ENCODE peak calls at places on chromosome 14, in nine cellular contexts. One of them, this sample, is unnamed.

GRCh38 chr14:45199246-45199645 is 53.8 kb downstream of the MIS18BP1 start:
- DNase-seq in A549: no peak
- DNase-seq in stomach: no peak
- DNase-seq in upper lobe of left lung: no peak
- DNase-seq in H1: no peak
- DNase-seq in SK-N-SH: no peak
- DNase-seq in suprapubic skin: no peak
- DNase-seq in ovary: no peak
- DNase-seq in tibial nerve: no peak
- DNase-seq in this sample: no peak

GRCh38 chr14:75960219-75960618 is 21.6 kb downstream of the TGFB3 start:
- DNase-seq in A549: no peak
- DNase-seq in stomach: no peak
- DNase-seq in upper lobe of left lung: no peak
- DNase-seq in H1: no peak
- DNase-seq in SK-N-SH: peak; percentile 21
- DNase-seq in suprapubic skin: no peak
- DNase-seq in ovary: no peak
- DNase-seq in tibial nerve: no peak
- DNase-seq in this sample: no peak

GRCh38 chr14:89417469-89418225 is 614 bp upstream of the FOXN3 start:
- DNase-seq in A549: peak; percentile 61
- DNase-seq in stomach: peak; percentile 60
- DNase-seq in upper lobe of left lung: no peak
- DNase-seq in H1: peak; percentile 79
- DNase-seq in SK-N-SH: peak; percentile 61
- DNase-seq in suprapubic skin: peak; percentile 86
- DNase-seq in ovary: peak; percentile 51
- DNase-seq in tibial nerve: no peak
- DNase-seq in this sample: peak; percentile 94

GRCh38 chr14:94110552-94111181 is at the start of gene IFI27:
- DNase-seq in A549: no peak
- DNase-seq in stomach: peak; percentile 79
- DNase-seq in upper lobe of left lung: peak; percentile 28
- DNase-seq in H1: no peak
- DNase-seq in SK-N-SH: no peak
- DNase-seq in suprapubic skin: no peak
- DNase-seq in ovary: peak; percentile 71
- DNase-seq in tibial nerve: peak; percentile 59
- DNase-seq in this sample: no peak

GRCh38 chr14:76876076-76876475 is 49.9 kb downstream of the LRRC74A start:
- DNase-seq in A549: peak; percentile 86
- DNase-seq in stomach: peak; percentile 67
- DNase-seq in upper lobe of left lung: no peak
- DNase-seq in H1: peak; percentile 76
- DNase-seq in SK-N-SH: peak; percentile 86
- DNase-seq in suprapubic skin: no peak
- DNase-seq in ovary: peak; percentile 35
- DNase-seq in tibial nerve: no peak
- DNase-seq in this sample: no peak

GRCh38 chr14:51431033-51431709 is 191.1 kb downstream of the TMX1 start:
- DNase-seq in A549: no peak
- DNase-seq in stomach: no peak
- DNase-seq in upper lobe of left lung: no peak
- DNase-seq in H1: no peak
- DNase-seq in SK-N-SH: no peak
- DNase-seq in suprapubic skin: no peak
- DNase-seq in ovary: no peak
- DNase-seq in tibial nerve: no peak
- DNase-seq in this sample: no peak

GRCh38 chr14:61145903-61146411 is 135.2 kb downstream of the TMEM30B start:
- DNase-seq in A549: no peak
- DNase-seq in stomach: no peak
- DNase-seq in upper lobe of left lung: no peak
- DNase-seq in H1: no peak
- DNase-seq in SK-N-SH: peak; percentile 46
- DNase-seq in suprapubic skin: no peak
- DNase-seq in ovary: no peak
- DNase-seq in tibial nerve: no peak
- DNase-seq in this sample: no peak

GRCh38 chr14:74417201-74417600 is 8.8 kb downstream of the SYNDIG1L start:
- DNase-seq in A549: no peak
- DNase-seq in stomach: no peak
- DNase-seq in upper lobe of left lung: no peak
- DNase-seq in H1: no peak
- DNase-seq in SK-N-SH: no peak
- DNase-seq in suprapubic skin: no peak
- DNase-seq in ovary: no peak
- DNase-seq in tibial nerve: no peak
- DNase-seq in this sample: no peak

GRCh38 chr14:54331516-54331915 is 65.3 kb upstream of the CDKN3 start:
- DNase-seq in A549: no peak
- DNase-seq in stomach: no peak
- DNase-seq in upper lobe of left lung: no peak
- DNase-seq in H1: no peak
- DNase-seq in SK-N-SH: no peak
- DNase-seq in suprapubic skin: no peak
- DNase-seq in ovary: no peak
- DNase-seq in tibial nerve: no peak
- DNase-seq in this sample: no peak

GRCh38 chr14:54333511-54333910 is 63.3 kb upstream of the CDKN3 start:
- DNase-seq in A549: no peak
- DNase-seq in stomach: no peak
- DNase-seq in upper lobe of left lung: no peak
- DNase-seq in H1: no peak
- DNase-seq in SK-N-SH: no peak
- DNase-seq in suprapubic skin: no peak
- DNase-seq in ovary: no peak
- DNase-seq in tibial nerve: no peak
- DNase-seq in this sample: peak; percentile 68

GRCh38 chr14:54330876-54331275 is 65.9 kb upstream of the CDKN3 start:
- DNase-seq in A549: no peak
- DNase-seq in stomach: no peak
- DNase-seq in upper lobe of left lung: no peak
- DNase-seq in H1: no peak
- DNase-seq in SK-N-SH: no peak
- DNase-seq in suprapubic skin: no peak
- DNase-seq in ovary: no peak
- DNase-seq in tibial nerve: no peak
- DNase-seq in this sample: no peak

GRCh38 chr14:54335569-54336155 is 61.1 kb upstream of the CDKN3 start:
- DNase-seq in A549: no peak
- DNase-seq in stomach: no peak
- DNase-seq in upper lobe of left lung: no peak
- DNase-seq in H1: no peak
- DNase-seq in SK-N-SH: no peak
- DNase-seq in suprapubic skin: no peak
- DNase-seq in ovary: no peak
- DNase-seq in tibial nerve: no peak
- DNase-seq in this sample: peak; percentile 60

GRCh38 chr14:54332490-54332889 is 64.3 kb upstream of the CDKN3 start:
- DNase-seq in A549: no peak
- DNase-seq in stomach: no peak
- DNase-seq in upper lobe of left lung: no peak
- DNase-seq in H1: no peak
- DNase-seq in SK-N-SH: no peak
- DNase-seq in suprapubic skin: no peak
- DNase-seq in ovary: no peak
- DNase-seq in tibial nerve: no peak
- DNase-seq in this sample: no peak
- H3K4me1 ChIP-seq in A549: peaks cover 11% of the 10 kb centered on the region
- H3K4me1 ChIP-seq in stomach: peaks cover 10% of the 10 kb centered on the region
- H3K4me1 ChIP-seq in upper lobe of left lung: peaks cover 11% of the 10 kb centered on the region
- H3K4me1 ChIP-seq in H1: no peaks in the 10 kb centered on the region
- H3K4me1 ChIP-seq in SK-N-SH: no peaks in the 10 kb centered on the region
- H3K4me1 ChIP-seq in suprapubic skin: no peaks in the 10 kb centered on the region
- H3K4me1 ChIP-seq in ovary: no peaks in the 10 kb centered on the region
- H3K4me1 ChIP-seq in tibial nerve: no peaks in the 10 kb centered on the region
- H3K4me1 ChIP-seq in this sample: peaks cover 5% of the 10 kb centered on the region

GRCh38 chr14:104549536-104550339 is 29.8 kb upstream of the C14orf180 start:
- DNase-seq in A549: no peak
- DNase-seq in stomach: no peak
- DNase-seq in upper lobe of left lung: no peak
- DNase-seq in H1: no peak
- DNase-seq in SK-N-SH: no peak
- DNase-seq in suprapubic skin: no peak
- DNase-seq in ovary: no peak
- DNase-seq in tibial nerve: no peak
- DNase-seq in this sample: no peak

GRCh38 chr14:104551851-104552737 is 27.5 kb upstream of the C14orf180 start:
- DNase-seq in A549: no peak
- DNase-seq in stomach: no peak
- DNase-seq in upper lobe of left lung: peak; percentile 72
- DNase-seq in H1: no peak
- DNase-seq in SK-N-SH: peak; percentile 91
- DNase-seq in suprapubic skin: no peak
- DNase-seq in ovary: no peak
- DNase-seq in tibial nerve: peak; percentile 3
- DNase-seq in this sample: no peak

GRCh38 chr14:104550849-104551728 is 28.5 kb upstream of the C14orf180 start:
- DNase-seq in A549: peak; percentile 40
- DNase-seq in stomach: no peak
- DNase-seq in upper lobe of left lung: peak; percentile 22
- DNase-seq in H1: no peak
- DNase-seq in SK-N-SH: peak; percentile 27
- DNase-seq in suprapubic skin: peak; percentile 52
- DNase-seq in ovary: no peak
- DNase-seq in tibial nerve: peak; percentile 9
- DNase-seq in this sample: no peak

GRCh38 chr14:104548802-104549535 is 30.6 kb upstream of the C14orf180 start:
- DNase-seq in A549: no peak
- DNase-seq in stomach: no peak
- DNase-seq in upper lobe of left lung: no peak
- DNase-seq in H1: peak; percentile 33
- DNase-seq in SK-N-SH: no peak
- DNase-seq in suprapubic skin: no peak
- DNase-seq in ovary: no peak
- DNase-seq in tibial nerve: no peak
- DNase-seq in this sample: no peak

DNA sequence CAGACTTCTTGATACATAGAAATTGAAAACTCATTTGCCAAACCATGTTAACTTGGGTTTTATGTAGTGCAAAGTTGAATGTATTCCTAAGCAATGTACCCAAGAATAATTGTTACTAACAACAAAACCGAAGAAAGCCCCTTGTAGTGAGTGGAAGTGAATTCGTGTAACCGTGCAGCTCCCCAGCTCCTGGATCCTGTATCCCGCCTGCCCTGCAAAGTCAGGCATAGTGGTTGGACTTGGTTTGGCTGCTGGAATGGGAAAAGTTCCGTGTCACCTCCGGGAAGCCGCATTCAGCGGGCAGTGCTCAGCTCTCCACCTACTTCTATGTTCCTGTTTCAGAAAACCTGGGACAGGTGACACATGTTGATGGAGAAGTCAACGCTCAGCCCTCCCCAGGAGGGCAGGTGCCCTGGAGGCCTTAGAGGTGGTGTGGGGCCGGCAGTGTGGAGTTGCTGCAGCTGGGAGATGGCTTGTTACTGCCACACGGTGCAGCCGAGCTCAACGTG is 29.2 kb upstream of the C14orf180 start:
- DNase-seq in A549: no peak
- DNase-seq in stomach: no peak
- DNase-seq in upper lobe of left lung: peak; percentile 13
- DNase-seq in H1: no peak
- DNase-seq in SK-N-SH: peak; percentile 19
- DNase-seq in suprapubic skin: no peak
- DNase-seq in ovary: no peak
- DNase-seq in tibial nerve: no peak
- DNase-seq in this sample: no peak
- TF ChIP-seq EP300 in A549: no peak
- TF ChIP-seq EP300 in stomach: no peak
- TF ChIP-seq EP300 in upper lobe of left lung: no peak
- TF ChIP-seq EP300 in H1: no peak
- TF ChIP-seq EP300 in SK-N-SH: no peak
- TF ChIP-seq EP300 in suprapubic skin: no peak
- TF ChIP-seq EP300 in ovary: no peak
- TF ChIP-seq EP300 in tibial nerve: no peak
- TF ChIP-seq EP300 in this sample: no peak

GRCh38 chr14:100145682-100146464 is 13.6 kb downstream of the DEGS2 start:
- DNase-seq in A549: no peak
- DNase-seq in stomach: no peak
- DNase-seq in upper lobe of left lung: no peak
- DNase-seq in H1: no peak
- DNase-seq in SK-N-SH: no peak
- DNase-seq in suprapubic skin: no peak
- DNase-seq in ovary: no peak
- DNase-seq in tibial nerve: no peak
- DNase-seq in this sample: no peak

GRCh38 chr14:100146548-100147091 is 12.8 kb downstream of the DEGS2 start:
- DNase-seq in A549: no peak
- DNase-seq in stomach: no peak
- DNase-seq in upper lobe of left lung: no peak
- DNase-seq in H1: no peak
- DNase-seq in SK-N-SH: no peak
- DNase-seq in suprapubic skin: no peak
- DNase-seq in ovary: no peak
- DNase-seq in tibial nerve: no peak
- DNase-seq in this sample: no peak

GRCh38 chr14:100147181-100147631 is 12.2 kb downstream of the DEGS2 start:
- DNase-seq in A549: no peak
- DNase-seq in stomach: no peak
- DNase-seq in upper lobe of left lung: no peak
- DNase-seq in H1: no peak
- DNase-seq in SK-N-SH: peak; percentile 26
- DNase-seq in suprapubic skin: no peak
- DNase-seq in ovary: no peak
- DNase-seq in tibial nerve: no peak
- DNase-seq in this sample: no peak

GRCh38 chr14:100148837-100149731 is 10.4 kb downstream of the DEGS2 start:
- DNase-seq in A549: no peak
- DNase-seq in stomach: no peak
- DNase-seq in upper lobe of left lung: no peak
- DNase-seq in H1: no peak
- DNase-seq in SK-N-SH: no peak
- DNase-seq in suprapubic skin: no peak
- DNase-seq in ovary: no peak
- DNase-seq in tibial nerve: no peak
- DNase-seq in this sample: no peak

GRCh38 chr14:100147691-100148464 is 11.6 kb downstream of the DEGS2 start:
- DNase-seq in A549: no peak
- DNase-seq in stomach: no peak
- DNase-seq in upper lobe of left lung: no peak
- DNase-seq in H1: no peak
- DNase-seq in SK-N-SH: no peak
- DNase-seq in suprapubic skin: no peak
- DNase-seq in ovary: no peak
- DNase-seq in tibial nerve: no peak
- DNase-seq in this sample: no peak
- H3K4me1 ChIP-seq in A549: peaks cover 2% of the 10 kb centered on the region
- H3K4me1 ChIP-seq in stomach: peaks cover 62% of the 10 kb centered on the region
- H3K4me1 ChIP-seq in upper lobe of left lung: peaks cover 38% of the 10 kb centered on the region
- H3K4me1 ChIP-seq in H1: no peaks in the 10 kb centered on the region
- H3K4me1 ChIP-seq in SK-N-SH: peaks cover 26% of the 10 kb centered on the region
- H3K4me1 ChIP-seq in suprapubic skin: peaks cover 70% of the 10 kb centered on the region
- H3K4me1 ChIP-seq in ovary: peaks cover under 1% of the 10 kb centered on the region
- H3K4me1 ChIP-seq in tibial nerve: no peaks in the 10 kb centered on the region
- H3K4me1 ChIP-seq in this sample: peaks cover 24% of the 10 kb centered on the region

DNA sequence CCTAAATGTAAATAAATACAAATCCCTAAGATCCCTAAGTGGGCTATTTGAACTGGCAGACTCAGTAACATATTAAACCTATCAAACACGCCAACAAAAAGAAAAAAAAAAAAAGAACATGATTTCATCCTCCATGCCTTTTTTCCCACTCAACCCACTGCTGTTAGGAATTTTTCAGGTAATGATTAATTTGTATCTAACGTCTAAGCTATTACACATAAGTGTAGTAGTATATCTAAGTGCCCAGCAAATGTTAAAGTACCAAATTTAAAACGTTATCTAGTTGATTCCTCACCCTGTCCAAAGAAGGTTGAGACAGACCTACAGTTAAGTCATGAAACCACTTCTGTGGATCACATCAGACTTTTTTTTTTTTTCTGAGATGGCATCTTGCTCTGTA is 16.4 kb upstream of the ARID4A start:
- DNase-seq in A549: no peak
- DNase-seq in stomach: no peak
- DNase-seq in upper lobe of left lung: no peak
- DNase-seq in H1: no peak
- DNase-seq in SK-N-SH: no peak
- DNase-seq in suprapubic skin: no peak
- DNase-seq in ovary: no peak
- DNase-seq in tibial nerve: no peak
- DNase-seq in this sample: no peak
- TF ChIP-seq EP300 in A549: no peak
- TF ChIP-seq EP300 in stomach: no peak
- TF ChIP-seq EP300 in upper lobe of left lung: no peak
- TF ChIP-seq EP300 in H1: no peak
- TF ChIP-seq EP300 in SK-N-SH: no peak
- TF ChIP-seq EP300 in suprapubic skin: no peak
- TF ChIP-seq EP300 in ovary: no peak
- TF ChIP-seq EP300 in tibial nerve: no peak
- TF ChIP-seq EP300 in this sample: no peak